ENCODE peak calls at places on chromosomes 3 and 15, in ten cellular contexts. O is heart right ventricle; Y is NCI-H510A treated with DMSO at 0.1 percent for 48 hours; U is K562; L is GM10248; N is aorta; Q is fibroblast of mammary gland; P is CD8-positive, alpha-beta T cell; G is NCI-H774; Z is stimulated activated CD8-positive, alpha-beta memory T cell treated with anti-CD3 and anti-CD28 coated beads, Interleukin-12 subunit alpha, Interleukin-12 subunit beta, amount 100 ng/mL, for 4 hours. B is an unnamed sample.

GRCh38 chr3:150371741-150372254 is 36.3 kb upstream of the TSC22D2 start:
- DNase-seq in O (no peak), Y (no peak), U (peak), L (no peak), N (no peak), Q (peak), P (no peak), G (peak), Z (no peak), B (no peak)

GRCh38 chr3:156772588-156773206 is 53.5 kb upstream of the LEKR1 start:
- DNase-seq in O (no peak), Y (no peak), U (no peak), L (no peak), N (no peak), Q (peak), P (no peak), G (no peak), Z (no peak), B (peak)

GRCh38 chr3:116020495-116020894 is 397.2 kb downstream of the GAP43 start:
- DNase-seq in O (no peak), Y (no peak), U (no peak), L (no peak), N (no peak), Q (peak), P (no peak), G (no peak), Z (no peak), B (no peak)

GRCh38 chr15:95922431-95922830 is 408.1 kb upstream of the NR2F2 start:
- DNase-seq in O (no peak), Y (no peak), U (peak), L (no peak), N (no peak), Q (peak), P (no peak), G (no peak), Z (no peak), B (no peak)

GRCh38 chr3:162391301-162391700 is 894.7 kb downstream of the OTOL1 start:
- DNase-seq in O (no peak), Y (no peak), U (no peak), L (no peak), N (no peak), Q (peak), P (no peak), G (no peak), Z (no peak), B (no peak)

GRCh38 chr3:66583646-66584045 is 82.8 kb upstream of the LRIG1 start:
- DNase-seq in O (no peak), Y (no peak), U (no peak), L (no peak), N (no peak), Q (no peak), P (no peak), G (no peak), Z (no peak), B (no peak)

GRCh38 chr15:39261397-39261796 is 319.5 kb upstream of the THBS1 start:
- DNase-seq in O (no peak), Y (no peak), U (no peak), L (no peak), N (no peak), Q (no peak), P (no peak), G (no peak), Z (no peak), B (no peak)

GRCh38 chr3:70943886-70944285 is 631.4 kb upstream of the MDFIC2 start:
- DNase-seq in O (no peak), Y (no peak), U (no peak), L (no peak), N (no peak), Q (peak), P (no peak), G (no peak), Z (no peak), B (no peak)

GRCh38 chr3:14448756-14449728 is 46.6 kb downstream of the SLC6A6 start:
- DNase-seq in O (no peak), Y (no peak), U (no peak), L (no peak), N (no peak), Q (no peak), P (no peak), G (no peak), Z (no peak), B (no peak)

GRCh38 chr15:98169551-98169950 is 209.0 kb downstream of the ARRDC4 start:
- DNase-seq in O (no peak), Y (no peak), U (no peak), L (no peak), N (no peak), Q (no peak), P (no peak), G (no peak), Z (peak), B (no peak)

B was measured in RPMI8226.